ENCODE peak calls at places on chromosome 13, in ten cellular contexts. One of them, this sample, is unnamed.
A peak's percentile ranks its signal among the peaks of the same experiment; 100 is the strongest.

GRCh38 chr13:25874907-25875306 is 176.9 kb downstream of the SHISA2 start:
- DNase-seq in left lung: no peak
- DNase-seq in mesothelial cell of epicardium: no peak
- DNase-seq in tibial artery: no peak
- DNase-seq in AG10803: no peak
- DNase-seq in cardiac muscle cell: no peak
- DNase-seq in cardiac fibroblast: no peak
- DNase-seq in IMR-90: no peak
- DNase-seq in right atrium auricular region: no peak
- DNase-seq in lower leg skin: no peak
- DNase-seq in this sample: peak; percentile 68

GRCh38 chr13:37201081-37201480 is 95.6 kb upstream of the CSNK1A1L start:
- DNase-seq in lower leg skin: no peak
- DNase-seq in right atrium auricular region: no peak
- DNase-seq in left lung: no peak
- DNase-seq in AG10803: peak; percentile 11
- DNase-seq in tibial artery: no peak
- DNase-seq in cardiac fibroblast: no peak
- DNase-seq in cardiac muscle cell: peak; percentile 16
- DNase-seq in IMR-90: no peak
- DNase-seq in mesothelial cell of epicardium: no peak
- DNase-seq in this sample: no peak

GRCh38 chr13:94329277-94329676 is 150.2 kb downstream of the DCT start:
- DNase-seq in mesothelial cell of epicardium: no peak
- DNase-seq in AG10803: no peak
- DNase-seq in cardiac fibroblast: peak; percentile 76
- DNase-seq in tibial artery: no peak
- DNase-seq in lower leg skin: no peak
- DNase-seq in right atrium auricular region: no peak
- DNase-seq in cardiac muscle cell: peak; percentile 82
- DNase-seq in IMR-90: peak; percentile 69
- DNase-seq in left lung: no peak
- DNase-seq in this sample: no peak

GRCh38 chr13:51861728-51862300 is at the start of gene CCDC70:
- DNase-seq in IMR-90: peak; percentile 39
- DNase-seq in AG10803: no peak
- DNase-seq in left lung: no peak
- DNase-seq in cardiac muscle cell: peak; percentile 18
- DNase-seq in tibial artery: no peak
- DNase-seq in cardiac fibroblast: no peak
- DNase-seq in mesothelial cell of epicardium: no peak
- DNase-seq in right atrium auricular region: no peak
- DNase-seq in lower leg skin: no peak
- DNase-seq in this sample: no peak

GRCh38 chr13:97122381-97122996 is 99.6 kb upstream of the MBNL2 start:
- DNase-seq in right atrium auricular region: no peak
- DNase-seq in IMR-90: peak; percentile 73
- DNase-seq in cardiac muscle cell: peak; percentile 78
- DNase-seq in lower leg skin: no peak
- DNase-seq in AG10803: peak; percentile 70
- DNase-seq in tibial artery: no peak
- DNase-seq in mesothelial cell of epicardium: no peak
- DNase-seq in left lung: no peak
- DNase-seq in cardiac fibroblast: peak; percentile 76
- DNase-seq in this sample: no peak

GRCh38 chr13:25992076-25992475 is 59.7 kb downstream of the SHISA2 start:
- DNase-seq in cardiac fibroblast: no peak
- DNase-seq in tibial artery: no peak
- DNase-seq in cardiac muscle cell: no peak
- DNase-seq in right atrium auricular region: no peak
- DNase-seq in lower leg skin: no peak
- DNase-seq in IMR-90: no peak
- DNase-seq in AG10803: no peak
- DNase-seq in mesothelial cell of epicardium: no peak
- DNase-seq in left lung: no peak
- DNase-seq in this sample: no peak

GRCh38 chr13:73273737-73274136 is 214.9 kb downstream of the KLF5 start:
- DNase-seq in left lung: no peak
- DNase-seq in cardiac muscle cell: peak; percentile 57
- DNase-seq in lower leg skin: no peak
- DNase-seq in right atrium auricular region: no peak
- DNase-seq in tibial artery: no peak
- DNase-seq in AG10803: peak; percentile 91
- DNase-seq in cardiac fibroblast: peak; percentile 60
- DNase-seq in IMR-90: peak; percentile 89
- DNase-seq in mesothelial cell of epicardium: no peak
- DNase-seq in this sample: no peak

GRCh38 chr13:42747399-42747873 is 33.9 kb upstream of the FAM216B start:
- DNase-seq in IMR-90: peak; percentile 99
- DNase-seq in AG10803: peak; percentile 97
- DNase-seq in cardiac muscle cell: peak; percentile 64
- DNase-seq in cardiac fibroblast: peak; percentile 70
- DNase-seq in mesothelial cell of epicardium: no peak
- DNase-seq in left lung: no peak
- DNase-seq in tibial artery: no peak
- DNase-seq in right atrium auricular region: no peak
- DNase-seq in lower leg skin: no peak
- DNase-seq in this sample: no peak

GRCh38 chr13:40813662-40814454 is 24.4 kb downstream of the SLC25A15 start:
- DNase-seq in IMR-90: peak; percentile 34
- DNase-seq in cardiac fibroblast: peak; percentile 42
- DNase-seq in tibial artery: no peak
- DNase-seq in mesothelial cell of epicardium: no peak
- DNase-seq in lower leg skin: no peak
- DNase-seq in right atrium auricular region: no peak
- DNase-seq in left lung: no peak
- DNase-seq in AG10803: no peak
- DNase-seq in cardiac muscle cell: peak; percentile 43
- DNase-seq in this sample: no peak

GRCh38 chr13:35826626-35827254 is 304.4 kb downstream of the DCLK1 start:
- DNase-seq in right atrium auricular region: no peak
- DNase-seq in lower leg skin: no peak
- DNase-seq in cardiac muscle cell: no peak
- DNase-seq in AG10803: no peak
- DNase-seq in left lung: no peak
- DNase-seq in cardiac fibroblast: no peak
- DNase-seq in mesothelial cell of epicardium: no peak
- DNase-seq in IMR-90: no peak
- DNase-seq in tibial artery: no peak
- DNase-seq in this sample: no peak

GRCh38 chr13:45143346-45143751 is 23.0 kb downstream of the GTF2F2 start:
- DNase-seq in tibial artery: no peak
- DNase-seq in AG10803: no peak
- DNase-seq in IMR-90: peak; percentile 88
- DNase-seq in cardiac fibroblast: peak; percentile 54
- DNase-seq in right atrium auricular region: no peak
- DNase-seq in lower leg skin: no peak
- DNase-seq in mesothelial cell of epicardium: no peak
- DNase-seq in left lung: no peak
- DNase-seq in cardiac muscle cell: peak; percentile 73
- DNase-seq in this sample: no peak

GRCh38 chr13:23871616-23872220 is 17.5 kb downstream of the MIPEP start:
- DNase-seq in cardiac muscle cell: peak; percentile 55
- DNase-seq in right atrium auricular region: no peak
- DNase-seq in cardiac fibroblast: peak; percentile 69
- DNase-seq in IMR-90: peak; percentile 59
- DNase-seq in lower leg skin: no peak
- DNase-seq in tibial artery: no peak
- DNase-seq in left lung: no peak
- DNase-seq in mesothelial cell of epicardium: no peak
- DNase-seq in AG10803: peak; percentile 60
- DNase-seq in this sample: no peak

DNA sequence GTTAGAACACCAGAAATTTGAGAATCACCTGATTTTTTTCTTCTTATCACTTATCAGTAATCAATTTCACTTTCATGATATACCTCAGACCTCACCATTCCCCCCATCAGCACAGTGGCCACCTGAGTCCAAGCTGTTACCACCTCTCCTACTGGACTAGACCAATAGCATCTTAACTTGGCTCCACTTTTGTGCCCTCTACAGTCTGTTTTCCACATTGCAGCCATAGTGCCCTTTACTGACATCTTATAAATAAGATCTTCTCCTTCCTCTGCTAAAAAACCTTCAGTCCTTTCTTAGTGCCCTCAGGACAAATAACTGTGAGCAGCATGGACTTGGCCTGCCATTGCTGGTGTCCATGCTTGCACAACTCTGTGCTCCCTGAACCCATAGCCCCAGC is 380.7 kb downstream of the LMO7 start:
- DNase-seq in cardiac muscle cell: peak; percentile 40
- DNase-seq in AG10803: peak; percentile 19
- DNase-seq in tibial artery: no peak
- DNase-seq in mesothelial cell of epicardium: no peak
- DNase-seq in lower leg skin: no peak
- DNase-seq in cardiac fibroblast: peak; percentile 40
- DNase-seq in IMR-90: peak; percentile 23
- DNase-seq in left lung: no peak
- DNase-seq in right atrium auricular region: no peak
- DNase-seq in this sample: no peak
- TF ChIP-seq CTCF in cardiac muscle cell: peak; percentile 57
- TF ChIP-seq CTCF in AG10803: peak; percentile 58
- TF ChIP-seq CTCF in tibial artery: peak; percentile 15
- TF ChIP-seq CTCF in mesothelial cell of epicardium: no peak
- TF ChIP-seq CTCF in lower leg skin: no peak
- TF ChIP-seq CTCF in cardiac fibroblast: peak; percentile 60
- TF ChIP-seq CTCF in IMR-90: peak; percentile 42
- TF ChIP-seq CTCF in left lung: peak; percentile 11
- TF ChIP-seq CTCF in right atrium auricular region: no peak
- TF ChIP-seq CTCF in this sample: peak; percentile 20

DNA sequence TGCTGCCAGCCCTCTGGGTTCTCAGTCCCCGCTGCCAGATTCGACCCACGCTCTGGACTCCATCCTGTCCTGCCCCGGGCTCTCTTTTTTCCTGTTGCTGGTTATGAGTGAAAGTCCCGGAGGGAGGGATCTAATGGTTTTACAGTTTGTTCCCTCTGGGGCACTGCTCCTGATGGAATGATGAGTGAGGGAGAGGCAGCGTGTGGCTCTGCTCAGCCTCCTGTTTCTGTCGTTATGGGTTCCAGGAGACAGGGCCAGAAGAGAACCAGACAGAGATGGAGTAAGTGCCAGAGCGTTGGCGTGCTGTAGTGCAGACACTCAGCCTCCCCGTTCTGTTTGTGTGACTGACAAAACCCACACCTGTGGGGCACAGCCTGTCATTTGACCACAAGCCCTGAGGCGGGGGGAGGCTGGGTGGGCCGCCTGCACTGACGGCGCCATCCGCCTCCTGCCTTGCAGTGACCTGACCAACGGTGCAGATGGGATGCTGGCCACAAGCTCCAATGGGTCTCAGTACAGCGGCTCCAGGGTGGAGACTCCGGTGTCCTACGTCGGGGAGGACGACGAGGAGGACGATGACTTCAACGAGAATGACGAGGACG is 18.2 kb downstream of the ATP4B start:
- DNase-seq in left lung: peak; percentile 24
- DNase-seq in lower leg skin: no peak
- DNase-seq in AG10803: peak; percentile 28
- DNase-seq in IMR-90: no peak
- DNase-seq in cardiac muscle cell: no peak
- DNase-seq in tibial artery: no peak
- DNase-seq in cardiac fibroblast: no peak
- DNase-seq in mesothelial cell of epicardium: no peak
- DNase-seq in right atrium auricular region: no peak
- DNase-seq in this sample: no peak
- TF ChIP-seq CTCF in left lung: no peak
- TF ChIP-seq CTCF in lower leg skin: no peak
- TF ChIP-seq CTCF in AG10803: no peak
- TF ChIP-seq CTCF in IMR-90: no peak
- TF ChIP-seq CTCF in cardiac muscle cell: no peak
- TF ChIP-seq CTCF in tibial artery: no peak
- TF ChIP-seq CTCF in cardiac fibroblast: no peak
- TF ChIP-seq CTCF in mesothelial cell of epicardium: no peak
- TF ChIP-seq CTCF in right atrium auricular region: no peak
- TF ChIP-seq CTCF in this sample: no peak

GRCh38 chr13:31801088-31801487 is 61.8 kb downstream of the RXFP2 start:
- DNase-seq in cardiac muscle cell: no peak
- DNase-seq in tibial artery: no peak
- DNase-seq in left lung: no peak
- DNase-seq in lower leg skin: no peak
- DNase-seq in IMR-90: no peak
- DNase-seq in cardiac fibroblast: no peak
- DNase-seq in right atrium auricular region: no peak
- DNase-seq in mesothelial cell of epicardium: no peak
- DNase-seq in AG10803: no peak
- DNase-seq in this sample: no peak

GRCh38 chr13:31793246-31793645 is 53.9 kb downstream of the RXFP2 start:
- DNase-seq in cardiac muscle cell: no peak
- DNase-seq in IMR-90: peak; percentile 66
- DNase-seq in left lung: no peak
- DNase-seq in right atrium auricular region: no peak
- DNase-seq in AG10803: peak; percentile 53
- DNase-seq in lower leg skin: no peak
- DNase-seq in cardiac fibroblast: peak; percentile 24
- DNase-seq in mesothelial cell of epicardium: no peak
- DNase-seq in tibial artery: no peak
- DNase-seq in this sample: no peak

GRCh38 chr13:31798189-31798588 is 58.9 kb downstream of the RXFP2 start:
- DNase-seq in mesothelial cell of epicardium: no peak
- DNase-seq in AG10803: no peak
- DNase-seq in cardiac muscle cell: no peak
- DNase-seq in tibial artery: no peak
- DNase-seq in lower leg skin: no peak
- DNase-seq in left lung: no peak
- DNase-seq in IMR-90: no peak
- DNase-seq in cardiac fibroblast: no peak
- DNase-seq in right atrium auricular region: no peak
- DNase-seq in this sample: no peak

GRCh38 chr13:31794452-31794851 is 55.1 kb downstream of the RXFP2 start:
- DNase-seq in cardiac muscle cell: peak; percentile 67
- DNase-seq in left lung: no peak
- DNase-seq in IMR-90: no peak
- DNase-seq in AG10803: peak; percentile 7
- DNase-seq in tibial artery: peak; percentile 71
- DNase-seq in cardiac fibroblast: peak; percentile 77
- DNase-seq in lower leg skin: peak; percentile 67
- DNase-seq in right atrium auricular region: peak; percentile 62
- DNase-seq in mesothelial cell of epicardium: no peak
- DNase-seq in this sample: no peak

GRCh38 chr13:31797154-31797775 is 57.9 kb downstream of the RXFP2 start:
- DNase-seq in left lung: no peak
- DNase-seq in mesothelial cell of epicardium: no peak
- DNase-seq in cardiac fibroblast: peak; percentile 71
- DNase-seq in AG10803: peak; percentile 65
- DNase-seq in cardiac muscle cell: peak; percentile 69
- DNase-seq in right atrium auricular region: no peak
- DNase-seq in lower leg skin: no peak
- DNase-seq in IMR-90: peak; percentile 55
- DNase-seq in tibial artery: no peak
- DNase-seq in this sample: no peak
- TF ChIP-seq CTCF in left lung: peak; percentile 21
- TF ChIP-seq CTCF in mesothelial cell of epicardium: no peak
- TF ChIP-seq CTCF in cardiac fibroblast: peak; percentile 50
- TF ChIP-seq CTCF in AG10803: peak; percentile 72
- TF ChIP-seq CTCF in cardiac muscle cell: peak; percentile 57
- TF ChIP-seq CTCF in right atrium auricular region: no peak
- TF ChIP-seq CTCF in lower leg skin: no peak
- TF ChIP-seq CTCF in IMR-90: peak; percentile 69
- TF ChIP-seq CTCF in tibial artery: peak; percentile 50
- TF ChIP-seq CTCF in this sample: peak; percentile 33

GRCh38 chr13:93233997-93234416 is 7.4 kb downstream of the GPC6 start:
- DNase-seq in cardiac muscle cell: no peak
- DNase-seq in right atrium auricular region: no peak
- DNase-seq in left lung: no peak
- DNase-seq in cardiac fibroblast: no peak
- DNase-seq in AG10803: no peak
- DNase-seq in lower leg skin: no peak
- DNase-seq in IMR-90: no peak
- DNase-seq in tibial artery: no peak
- DNase-seq in mesothelial cell of epicardium: no peak
- DNase-seq in this sample: no peak
- TF ChIP-seq CTCF in cardiac muscle cell: peak; percentile 12
- TF ChIP-seq CTCF in right atrium auricular region: no peak
- TF ChIP-seq CTCF in left lung: no peak
- TF ChIP-seq CTCF in cardiac fibroblast: no peak
- TF ChIP-seq CTCF in AG10803: no peak
- TF ChIP-seq CTCF in lower leg skin: no peak
- TF ChIP-seq CTCF in IMR-90: no peak
- TF ChIP-seq CTCF in tibial artery: peak; percentile 7
- TF ChIP-seq CTCF in mesothelial cell of epicardium: no peak
- TF ChIP-seq CTCF in this sample: no peak

This sample was measured in CD14-positive monocyte.